ENCODE peak calls at places on chromosomes 13 and 19, in five cellular contexts. N is A549; J is GDM1; G is naive thymus-derived CD8-positive, alpha-beta T cell; V is SW480. B is an unnamed sample.

GRCh38 chr13:72728290-72728605 is 525 bp downstream of the BORA start:
- DNase-seq in N (no peak), J (no peak), G (no peak), V (no peak), B (no peak)

GRCh38 chr19:12092065-12092867 is 27.7 kb downstream of the ZNF844 start:
- DNase-seq in N (no peak), J (peak; percentile 90), G (peak; percentile 63), V (no peak), B (peak; percentile 87)

GRCh38 chr19:5943623-5944022 is 29.6 kb downstream of the CAPS start:
- DNase-seq in N (no peak), J (no peak), G (no peak), V (no peak), B (no peak)

GRCh38 chr19:55857149-55857548 is 20.8 kb downstream of the NLRP4 start:
- DNase-seq in N (no peak), J (peak; percentile 1), G (no peak), V (no peak), B (no peak)

GRCh38 chr13:98098511-98098910 is 44.4 kb upstream of the FARP1 start:
- DNase-seq in N (no peak), J (no peak), G (no peak), V (no peak), B (no peak)

GRCh38 chr19:46551175-46551574 is 50.0 kb upstream of the CALM3 start:
- DNase-seq in N (no peak), J (peak; percentile 59), G (no peak), V (no peak), B (no peak)

GRCh38 chr19:40254714-40255418 is 28.4 kb upstream of the CCNP start:
- DNase-seq in N (no peak), J (no peak), G (no peak), V (no peak), B (no peak)

GRCh38 chr19:29492761-29493160 is 33.0 kb upstream of the VSTM2B start:
- DNase-seq in N (no peak), J (no peak), G (no peak), V (peak; percentile 11), B (no peak)

GRCh38 chr13:22765566-22765965 is 415.2 kb upstream of the SGCG start:
- DNase-seq in N (no peak), J (no peak), G (no peak), V (no peak), B (no peak)

GRCh38 chr13:114235697-114236096 is 1.0 kb downstream of the CDC16 start:
- DNase-seq in N (no peak), J (no peak), G (no peak), V (no peak), B (no peak)

GRCh38 chr13:96223231-96223630 is 133.3 kb downstream of the HS6ST3 start:
- DNase-seq in N (no peak), J (no peak), G (no peak), V (no peak), B (no peak)

GRCh38 chr13:111411186-111411858 is 90.9 kb downstream of the TEX29 start:
- DNase-seq in N (no peak), J (no peak), G (no peak), V (no peak), B (no peak)

GRCh38 chr13:101811440-101811839 is 359.0 kb downstream of the ITGBL1 start:
- DNase-seq in N (no peak), J (no peak), G (no peak), V (peak; percentile 5), B (no peak)

GRCh38 chr13:106566682-106567420 is 1.1 kb downstream of the ARGLU1 start:
- DNase-seq in N (peak; percentile 35), J (peak; percentile 58), G (no peak), V (peak; percentile 62), B (peak; percentile 20)

GRCh38 chr19:1351324-1351947 is 32.3 kb upstream of the NDUFS7 start:
- DNase-seq in N (no peak), J (no peak), G (no peak), V (no peak), B (no peak)

GRCh38 chr19:15836595-15837398 is 21.3 kb upstream of the OR10H1 start:
- DNase-seq in N (peak; percentile 91), J (peak; percentile 93), G (peak; percentile 99), V (peak; percentile 94), B (peak; percentile 97)

GRCh38 chr19:53010494-53010893 is 3.2 kb upstream of the ERVV-1 start:
- DNase-seq in N (no peak), J (no peak), G (no peak), V (no peak), B (no peak)

GRCh38 chr19:16315825-16316505 is 8.7 kb upstream of the KLF2 start:
- DNase-seq in N (no peak), J (no peak), G (no peak), V (no peak), B (peak; percentile 94)

GRCh38 chr13:41411536-41411935 is 45.8 kb upstream of the RGCC start:
- DNase-seq in N (no peak), J (no peak), G (no peak), V (peak; percentile 48), B (no peak)

GRCh38 chr19:42051166-42052115 is 18.6 kb downstream of the GRIK5 start:
- DNase-seq in N (no peak), J (no peak), G (no peak), V (peak; percentile 61), B (no peak)

GRCh38 chr13:25980255-25980654 is 71.6 kb downstream of the SHISA2 start:
- DNase-seq in N (no peak), J (no peak), G (no peak), V (peak; percentile 46), B (no peak)

GRCh38 chr13:27619711-27620376 is 485 bp downstream of the LNX2 start:
- DNase-seq in N (peak; percentile 8), J (peak; percentile 43), G (peak; percentile 63), V (peak; percentile 56), B (no peak)

GRCh38 chr19:17424743-17425365 is 5.0 kb downstream of the MVB12A start:
- DNase-seq in N (no peak), J (no peak), G (no peak), V (no peak), B (no peak)

GRCh38 chr19:46881092-46881491 is 20.3 kb downstream of the ARHGAP35 start:
- DNase-seq in N (no peak), J (no peak), G (no peak), V (no peak), B (no peak)

GRCh38 chr13:45615501-45616101 is at the start of gene ERICH6B:
- DNase-seq in N (no peak), J (no peak), G (no peak), V (no peak), B (no peak)

GRCh38 chr19:49857834-49858590 is 7.1 kb downstream of the PTOV1 start:
- DNase-seq in N (no peak), J (no peak), G (no peak), V (no peak), B (no peak)

B was measured in GF-D8.